ENCODE peak calls at places on chromosomes 7 and 10, in five cellular contexts. One of them, this sample, is unnamed.

GRCh38 chr10:25294032-25294926 is 119.5 kb downstream of the GPR158 start:
- DNase-seq in H1: no peak
- DNase-seq in astrocyte of the spinal cord: peak; percentile 67
- DNase-seq in glutamatergic neuron: no peak
- DNase-seq in right lobe of liver: no peak
- DNase-seq in this sample: no peak

GRCh38 chr7:6649241-6649961 is 12.3 kb downstream of the ZNF316 start:
- DNase-seq in H1: no peak
- DNase-seq in astrocyte of the spinal cord: no peak
- DNase-seq in glutamatergic neuron: no peak
- DNase-seq in right lobe of liver: peak; percentile 43
- DNase-seq in this sample: no peak

GRCh38 chr7:132580717-132581285 is 4.5 kb upstream of the PLXNA4 start:
- DNase-seq in H1: peak; percentile 86
- DNase-seq in astrocyte of the spinal cord: peak; percentile 80
- DNase-seq in glutamatergic neuron: peak; percentile 78
- DNase-seq in right lobe of liver: peak; percentile 70
- DNase-seq in this sample: peak; percentile 79

GRCh38 chr7:37208528-37208927 is 240.1 kb downstream of the ELMO1 start:
- DNase-seq in H1: no peak
- DNase-seq in astrocyte of the spinal cord: peak; percentile 4
- DNase-seq in glutamatergic neuron: no peak
- DNase-seq in right lobe of liver: no peak
- DNase-seq in this sample: peak; percentile 31

GRCh38 chr10:29304259-29305030 is 15.6 kb downstream of the LYZL1 start:
- DNase-seq in H1: peak; percentile 68
- DNase-seq in astrocyte of the spinal cord: peak; percentile 73
- DNase-seq in glutamatergic neuron: peak; percentile 68
- DNase-seq in right lobe of liver: no peak
- DNase-seq in this sample: peak; percentile 65

GRCh38 chr7:98280791-98281756 is at the start of gene BRI3:
- DNase-seq in H1: peak; percentile 81
- DNase-seq in astrocyte of the spinal cord: peak; percentile 89
- DNase-seq in glutamatergic neuron: peak; percentile 92
- DNase-seq in right lobe of liver: peak; percentile 95
- DNase-seq in this sample: peak; percentile 93

GRCh38 chr10:33371234-33371633 is 36.8 kb upstream of the NRP1 start:
- DNase-seq in H1: no peak
- DNase-seq in astrocyte of the spinal cord: no peak
- DNase-seq in glutamatergic neuron: no peak
- DNase-seq in right lobe of liver: no peak
- DNase-seq in this sample: no peak

GRCh38 chr7:40918701-40919271 is 784.0 kb downstream of the SUGCT start:
- DNase-seq in H1: no peak
- DNase-seq in astrocyte of the spinal cord: peak; percentile 79
- DNase-seq in glutamatergic neuron: no peak
- DNase-seq in right lobe of liver: no peak
- DNase-seq in this sample: no peak

GRCh38 chr10:116809528-116810500 is 39.5 kb upstream of the ENO4 start:
- DNase-seq in H1: peak; percentile 81
- DNase-seq in astrocyte of the spinal cord: no peak
- DNase-seq in glutamatergic neuron: peak; percentile 63
- DNase-seq in right lobe of liver: no peak
- DNase-seq in this sample: peak; percentile 52

GRCh38 chr10:110407301-110408170 is 90.2 kb upstream of the DUSP5 start:
- DNase-seq in H1: no peak
- DNase-seq in astrocyte of the spinal cord: no peak
- DNase-seq in glutamatergic neuron: no peak
- DNase-seq in right lobe of liver: no peak
- DNase-seq in this sample: no peak

DNA sequence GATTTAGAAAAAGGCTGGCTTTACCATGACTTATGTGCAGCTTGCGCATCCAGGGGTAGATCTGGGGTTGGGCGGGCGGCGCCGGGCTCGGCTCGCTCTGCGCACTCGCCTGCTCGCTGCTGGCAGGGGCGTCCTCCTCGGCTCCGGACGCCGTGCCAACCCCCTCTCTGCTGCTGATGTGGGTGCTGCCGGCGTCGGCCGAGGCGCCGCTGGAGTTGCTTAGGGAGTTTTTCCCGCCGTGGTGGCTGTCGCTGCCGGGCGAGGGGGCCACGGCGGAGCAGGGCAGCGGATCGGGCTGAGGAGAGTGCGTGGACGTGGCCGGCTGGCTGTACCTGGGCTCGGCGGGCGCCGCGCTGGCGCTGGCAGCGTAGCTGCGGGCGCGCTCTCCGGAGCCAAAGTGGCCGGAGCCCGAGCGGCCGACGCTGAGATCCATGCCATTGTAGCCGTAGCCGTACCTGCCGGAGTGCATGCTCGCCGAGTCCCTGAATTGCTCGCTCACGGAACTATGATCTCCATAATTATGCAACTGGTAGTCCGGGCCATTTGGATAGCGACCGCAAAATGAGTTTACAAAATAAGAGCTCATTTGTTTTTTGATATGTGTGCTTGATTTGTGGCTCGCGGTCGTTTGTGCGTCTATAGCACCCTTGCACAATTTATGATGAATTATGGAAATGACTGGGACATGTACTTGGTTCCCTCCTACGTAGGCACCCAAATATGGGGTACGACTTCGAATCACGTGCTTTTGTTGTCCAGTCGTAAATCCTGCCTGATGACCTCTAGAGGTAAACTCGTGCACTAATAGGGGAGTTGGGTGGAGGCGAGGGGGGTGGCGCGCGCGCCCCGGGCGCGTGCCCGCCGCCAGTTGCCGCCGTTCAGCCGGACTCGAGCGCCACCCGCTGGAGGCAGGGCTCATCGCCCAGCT is at the start of gene HOXA5:
- DNase-seq in H1: peak; percentile 96
- DNase-seq in astrocyte of the spinal cord: peak; percentile 99
- DNase-seq in glutamatergic neuron: peak; percentile 70
- DNase-seq in right lobe of liver: peak; percentile 67
- DNase-seq in this sample: peak; percentile 92
- TF ChIP-seq CTCF in H1: peak; percentile 91
- TF ChIP-seq CTCF in astrocyte of the spinal cord: peak; percentile 83
- TF ChIP-seq CTCF in glutamatergic neuron: peak; percentile 78
- TF ChIP-seq CTCF in right lobe of liver: no peak
- TF ChIP-seq CTCF in this sample: peak; percentile 90

GRCh38 chr10:47363781-47364180 is 15.6 kb downstream of the RBP3 start:
- DNase-seq in H1: no peak
- DNase-seq in astrocyte of the spinal cord: no peak
- DNase-seq in glutamatergic neuron: no peak
- DNase-seq in right lobe of liver: no peak
- DNase-seq in this sample: no peak

GRCh38 chr10:47364911-47365310 is 16.7 kb downstream of the RBP3 start:
- DNase-seq in H1: no peak
- DNase-seq in astrocyte of the spinal cord: no peak
- DNase-seq in glutamatergic neuron: no peak
- DNase-seq in right lobe of liver: no peak
- DNase-seq in this sample: no peak

GRCh38 chr10:47366056-47366631 is 17.9 kb downstream of the ZNF488 start:
- DNase-seq in H1: no peak
- DNase-seq in astrocyte of the spinal cord: no peak
- DNase-seq in glutamatergic neuron: no peak
- DNase-seq in right lobe of liver: no peak
- DNase-seq in this sample: no peak

GRCh38 chr10:47365561-47365960 is 17.4 kb downstream of the RBP3 start:
- DNase-seq in H1: no peak
- DNase-seq in astrocyte of the spinal cord: no peak
- DNase-seq in glutamatergic neuron: no peak
- DNase-seq in right lobe of liver: no peak
- DNase-seq in this sample: no peak

GRCh38 chr10:47364366-47364765 is 16.2 kb downstream of the RBP3 start:
- DNase-seq in H1: no peak
- DNase-seq in astrocyte of the spinal cord: no peak
- DNase-seq in glutamatergic neuron: no peak
- DNase-seq in right lobe of liver: no peak
- DNase-seq in this sample: no peak
- TF ChIP-seq CTCF in H1: no peak
- TF ChIP-seq CTCF in astrocyte of the spinal cord: no peak
- TF ChIP-seq CTCF in glutamatergic neuron: no peak
- TF ChIP-seq CTCF in right lobe of liver: no peak
- TF ChIP-seq CTCF in this sample: no peak

DNA sequence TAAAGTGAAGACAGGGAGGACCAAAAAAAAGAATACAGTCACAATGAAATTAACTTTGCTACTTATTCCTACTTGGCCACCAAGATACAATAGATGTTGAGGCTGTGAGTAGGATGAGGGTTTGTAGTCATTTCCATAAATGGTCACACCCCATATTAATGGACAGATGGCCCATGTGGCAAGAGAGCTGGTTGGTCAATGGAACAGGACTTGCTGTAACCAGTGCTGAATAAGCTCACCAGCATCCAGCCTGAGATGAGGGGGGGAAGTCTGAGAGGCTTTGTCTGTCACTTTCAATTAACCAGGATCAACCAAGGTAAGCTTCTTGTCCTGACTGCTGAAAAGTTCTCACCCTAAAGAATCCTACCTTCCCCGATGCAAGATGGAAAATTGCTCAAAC is 130.4 kb upstream of the KCNMA1 start:
- DNase-seq in H1: no peak
- DNase-seq in astrocyte of the spinal cord: no peak
- DNase-seq in glutamatergic neuron: no peak
- DNase-seq in right lobe of liver: no peak
- DNase-seq in this sample: no peak
- TF ChIP-seq CTCF in H1: no peak
- TF ChIP-seq CTCF in astrocyte of the spinal cord: no peak
- TF ChIP-seq CTCF in glutamatergic neuron: no peak
- TF ChIP-seq CTCF in right lobe of liver: no peak
- TF ChIP-seq CTCF in this sample: no peak

DNA sequence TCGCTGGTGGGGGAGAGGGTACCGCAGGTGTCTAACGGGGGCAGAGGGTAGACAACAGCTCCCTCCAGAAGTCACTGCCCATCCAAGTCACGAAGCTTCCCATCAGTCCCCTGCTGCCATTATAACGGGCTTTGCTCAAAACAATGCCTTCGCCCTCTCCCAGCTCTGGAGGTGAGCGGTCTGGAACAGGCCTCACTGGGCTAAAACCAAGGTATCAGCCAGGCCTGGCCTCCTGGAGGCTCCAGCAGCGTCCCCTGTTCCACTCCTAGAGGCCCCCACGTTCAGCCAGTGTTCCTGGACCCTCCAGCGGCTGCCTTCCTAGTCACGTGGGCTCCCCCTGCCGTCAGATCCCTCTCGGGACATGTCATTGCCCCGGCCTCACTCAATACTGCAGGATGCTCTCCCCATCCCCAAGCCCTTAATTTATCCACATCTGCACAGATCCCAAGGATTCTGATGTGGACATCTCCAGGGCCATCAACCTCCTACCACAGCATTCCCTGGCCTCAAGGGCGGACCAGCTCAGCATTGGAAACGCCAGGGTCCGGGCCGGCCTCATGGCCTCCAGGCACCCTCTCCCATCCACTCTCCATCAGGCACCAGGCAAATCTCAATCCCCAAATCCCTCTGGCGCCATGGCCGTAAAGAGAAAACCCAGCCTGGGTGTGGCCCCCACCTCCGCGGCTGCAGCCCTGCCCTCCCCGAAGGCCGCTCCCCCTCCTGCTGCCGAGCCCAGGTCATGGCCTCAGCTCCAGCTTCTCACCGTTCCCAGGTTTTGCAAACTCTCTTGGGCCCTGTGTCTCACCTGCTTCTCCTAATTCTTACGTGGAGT is 104.1 kb upstream of the FAM20C start:
- DNase-seq in H1: peak; percentile 62
- DNase-seq in astrocyte of the spinal cord: no peak
- DNase-seq in glutamatergic neuron: no peak
- DNase-seq in right lobe of liver: no peak
- DNase-seq in this sample: no peak
- TF ChIP-seq CTCF in H1: peak; percentile 68
- TF ChIP-seq CTCF in astrocyte of the spinal cord: peak; percentile 31
- TF ChIP-seq CTCF in glutamatergic neuron: no peak
- TF ChIP-seq CTCF in right lobe of liver: no peak
- TF ChIP-seq CTCF in this sample: peak; percentile 22

DNA sequence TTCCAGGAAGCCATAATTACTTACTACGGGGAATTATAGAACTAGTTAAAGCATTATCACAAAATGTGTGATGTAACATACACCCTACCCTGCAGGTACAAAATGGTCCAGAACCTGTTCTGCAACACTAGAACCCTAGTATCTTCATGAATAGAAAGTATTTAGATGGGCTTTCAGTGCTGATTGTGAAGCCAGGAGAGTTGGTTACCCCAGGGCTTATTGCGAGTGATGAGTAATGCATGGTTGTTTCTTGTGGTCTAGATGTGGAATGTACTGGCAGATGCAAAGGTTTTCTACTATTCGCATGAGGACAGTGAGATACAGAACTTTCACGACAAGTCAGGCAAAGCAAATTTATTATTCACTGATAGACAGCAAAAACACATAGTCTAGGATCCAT is 33.6 kb upstream of the AGR3 start:
- DNase-seq in H1: no peak
- DNase-seq in astrocyte of the spinal cord: peak; percentile 91
- DNase-seq in glutamatergic neuron: no peak
- DNase-seq in right lobe of liver: no peak
- DNase-seq in this sample: no peak
- TF ChIP-seq CTCF in H1: no peak
- TF ChIP-seq CTCF in astrocyte of the spinal cord: no peak
- TF ChIP-seq CTCF in glutamatergic neuron: no peak
- TF ChIP-seq CTCF in right lobe of liver: no peak
- TF ChIP-seq CTCF in this sample: no peak

GRCh38 chr10:81914736-81915510 is 39.9 kb downstream of the NRG3 start:
- DNase-seq in H1: no peak
- DNase-seq in astrocyte of the spinal cord: no peak
- DNase-seq in glutamatergic neuron: no peak
- DNase-seq in right lobe of liver: no peak
- DNase-seq in this sample: no peak

GRCh38 chr10:81918766-81919165 is 43.8 kb downstream of the NRG3 start:
- DNase-seq in H1: no peak
- DNase-seq in astrocyte of the spinal cord: no peak
- DNase-seq in glutamatergic neuron: no peak
- DNase-seq in right lobe of liver: no peak
- DNase-seq in this sample: no peak

GRCh38 chr10:81915517-81915916 is 40.5 kb downstream of the NRG3 start:
- DNase-seq in H1: no peak
- DNase-seq in astrocyte of the spinal cord: no peak
- DNase-seq in glutamatergic neuron: no peak
- DNase-seq in right lobe of liver: no peak
- DNase-seq in this sample: no peak

GRCh38 chr10:81917666-81918065 is 42.7 kb downstream of the NRG3 start:
- DNase-seq in H1: no peak
- DNase-seq in astrocyte of the spinal cord: no peak
- DNase-seq in glutamatergic neuron: no peak
- DNase-seq in right lobe of liver: no peak
- DNase-seq in this sample: no peak

GRCh38 chr10:81920213-81920829 is 45.3 kb downstream of the NRG3 start:
- DNase-seq in H1: peak; percentile 72
- DNase-seq in astrocyte of the spinal cord: no peak
- DNase-seq in glutamatergic neuron: peak; percentile 34
- DNase-seq in right lobe of liver: no peak
- DNase-seq in this sample: peak; percentile 19
- TF ChIP-seq CTCF in H1: peak; percentile 78
- TF ChIP-seq CTCF in astrocyte of the spinal cord: peak; percentile 41
- TF ChIP-seq CTCF in glutamatergic neuron: peak; percentile 80
- TF ChIP-seq CTCF in right lobe of liver: peak; percentile 36
- TF ChIP-seq CTCF in this sample: peak; percentile 57